ENCODE peak calls at places on chromosomes 5 and 9, in nine cellular contexts. One of them, this sample, is unnamed.

GRCh38 chr5:73031839-73032238 is 76.0 kb downstream of the FCHO2 start:
- DNase-seq in left ventricle myocardium inferior: no peak
- DNase-seq in aorta: no peak
- DNase-seq in H54: no peak
- DNase-seq in nephron progenitor cell: no peak
- DNase-seq in spleen: no peak
- DNase-seq in activated CD4-positive, alpha-beta T cell treated with anti-CD3 and anti-CD28 coated beads for 1 hour: no peak
- DNase-seq in ELF-1: no peak
- DNase-seq in H4: peak
- DNase-seq in this sample: peak

GRCh38 chr9:96381696-96382095 is 1.8 kb downstream of the SLC35D2 start:
- DNase-seq in left ventricle myocardium inferior: no peak
- DNase-seq in aorta: no peak
- DNase-seq in H54: no peak
- DNase-seq in nephron progenitor cell: no peak
- DNase-seq in spleen: no peak
- DNase-seq in activated CD4-positive, alpha-beta T cell treated with anti-CD3 and anti-CD28 coated beads for 1 hour: no peak
- DNase-seq in ELF-1: no peak
- DNase-seq in H4: no peak
- DNase-seq in this sample: no peak

GRCh38 chr5:159166416-159166815 is 42.9 kb downstream of the RNF145 start:
- DNase-seq in left ventricle myocardium inferior: no peak
- DNase-seq in aorta: no peak
- DNase-seq in H54: no peak
- DNase-seq in nephron progenitor cell: no peak
- DNase-seq in spleen: no peak
- DNase-seq in activated CD4-positive, alpha-beta T cell treated with anti-CD3 and anti-CD28 coated beads for 1 hour: no peak
- DNase-seq in ELF-1: no peak
- DNase-seq in H4: no peak
- DNase-seq in this sample: no peak

GRCh38 chr5:29518176-29518575 is 1675.3 kb upstream of the CDH6 start:
- DNase-seq in left ventricle myocardium inferior: no peak
- DNase-seq in aorta: no peak
- DNase-seq in H54: no peak
- DNase-seq in nephron progenitor cell: no peak
- DNase-seq in spleen: no peak
- DNase-seq in activated CD4-positive, alpha-beta T cell treated with anti-CD3 and anti-CD28 coated beads for 1 hour: no peak
- DNase-seq in ELF-1: no peak
- DNase-seq in H4: no peak
- DNase-seq in this sample: no peak

GRCh38 chr5:180329138-180329435 is 24.0 kb downstream of the GFPT2 start:
- DNase-seq in left ventricle myocardium inferior: no peak
- DNase-seq in aorta: no peak
- DNase-seq in H54: no peak
- DNase-seq in nephron progenitor cell: no peak
- DNase-seq in spleen: peak
- DNase-seq in activated CD4-positive, alpha-beta T cell treated with anti-CD3 and anti-CD28 coated beads for 1 hour: no peak
- DNase-seq in ELF-1: no peak
- DNase-seq in H4: no peak
- DNase-seq in this sample: no peak

GRCh38 chr5:150778517-150779396 is at the start of gene SMIM3:
- DNase-seq in left ventricle myocardium inferior: peak
- DNase-seq in aorta: peak
- DNase-seq in H54: peak
- DNase-seq in nephron progenitor cell: peak
- DNase-seq in spleen: peak
- DNase-seq in activated CD4-positive, alpha-beta T cell treated with anti-CD3 and anti-CD28 coated beads for 1 hour: peak
- DNase-seq in ELF-1: peak
- DNase-seq in H4: peak
- DNase-seq in this sample: peak

GRCh38 chr5:6715758-6716633 is 2.8 kb downstream of the TENT4A start:
- DNase-seq in left ventricle myocardium inferior: no peak
- DNase-seq in aorta: no peak
- DNase-seq in H54: no peak
- DNase-seq in nephron progenitor cell: no peak
- DNase-seq in spleen: no peak
- DNase-seq in activated CD4-positive, alpha-beta T cell treated with anti-CD3 and anti-CD28 coated beads for 1 hour: peak
- DNase-seq in ELF-1: no peak
- DNase-seq in H4: no peak
- DNase-seq in this sample: no peak

GRCh38 chr5:138542120-138542955 is 698 bp downstream of the ETF1 start:
- DNase-seq in left ventricle myocardium inferior: no peak
- DNase-seq in aorta: no peak
- DNase-seq in H54: no peak
- DNase-seq in nephron progenitor cell: peak
- DNase-seq in spleen: no peak
- DNase-seq in activated CD4-positive, alpha-beta T cell treated with anti-CD3 and anti-CD28 coated beads for 1 hour: no peak
- DNase-seq in ELF-1: peak
- DNase-seq in H4: no peak
- DNase-seq in this sample: peak

GRCh38 chr5:143431789-143432188 is 28.3 kb upstream of the NR3C1 start:
- DNase-seq in left ventricle myocardium inferior: no peak
- DNase-seq in aorta: no peak
- DNase-seq in H54: no peak
- DNase-seq in nephron progenitor cell: no peak
- DNase-seq in spleen: no peak
- DNase-seq in activated CD4-positive, alpha-beta T cell treated with anti-CD3 and anti-CD28 coated beads for 1 hour: no peak
- DNase-seq in ELF-1: no peak
- DNase-seq in H4: no peak
- DNase-seq in this sample: no peak

GRCh38 chr5:98333921-98334320 is 439.5 kb upstream of the RGMB start:
- DNase-seq in left ventricle myocardium inferior: no peak
- DNase-seq in aorta: no peak
- DNase-seq in H54: no peak
- DNase-seq in nephron progenitor cell: no peak
- DNase-seq in spleen: no peak
- DNase-seq in activated CD4-positive, alpha-beta T cell treated with anti-CD3 and anti-CD28 coated beads for 1 hour: no peak
- DNase-seq in ELF-1: no peak
- DNase-seq in H4: no peak
- DNase-seq in this sample: no peak

GRCh38 chr5:93294996-93295395 is 286.0 kb downstream of the NR2F1-AS1 start:
- DNase-seq in left ventricle myocardium inferior: no peak
- DNase-seq in aorta: no peak
- DNase-seq in H54: no peak
- DNase-seq in nephron progenitor cell: no peak
- DNase-seq in spleen: no peak
- DNase-seq in activated CD4-positive, alpha-beta T cell treated with anti-CD3 and anti-CD28 coated beads for 1 hour: no peak
- DNase-seq in ELF-1: no peak
- DNase-seq in H4: no peak
- DNase-seq in this sample: no peak

GRCh38 chr9:92631452-92632211 is 38.3 kb downstream of the IPPK start:
- DNase-seq in left ventricle myocardium inferior: no peak
- DNase-seq in aorta: no peak
- DNase-seq in H54: no peak
- DNase-seq in nephron progenitor cell: no peak
- DNase-seq in spleen: no peak
- DNase-seq in activated CD4-positive, alpha-beta T cell treated with anti-CD3 and anti-CD28 coated beads for 1 hour: no peak
- DNase-seq in ELF-1: no peak
- DNase-seq in H4: no peak
- DNase-seq in this sample: no peak

GRCh38 chr9:101530076-101530711 is 3.5 kb upstream of the RNF20 start:
- DNase-seq in left ventricle myocardium inferior: peak
- DNase-seq in aorta: peak
- DNase-seq in H54: peak
- DNase-seq in nephron progenitor cell: peak
- DNase-seq in spleen: no peak
- DNase-seq in activated CD4-positive, alpha-beta T cell treated with anti-CD3 and anti-CD28 coated beads for 1 hour: peak
- DNase-seq in ELF-1: peak
- DNase-seq in H4: peak
- DNase-seq in this sample: peak

GRCh38 chr5:93649234-93649900 is 66.3 kb downstream of the NR2F1 start:
- DNase-seq in left ventricle myocardium inferior: no peak
- DNase-seq in aorta: no peak
- DNase-seq in H54: no peak
- DNase-seq in nephron progenitor cell: no peak
- DNase-seq in spleen: no peak
- DNase-seq in activated CD4-positive, alpha-beta T cell treated with anti-CD3 and anti-CD28 coated beads for 1 hour: no peak
- DNase-seq in ELF-1: peak
- DNase-seq in H4: peak
- DNase-seq in this sample: no peak

GRCh38 chr9:88831783-88832407 is 159.4 kb upstream of the S1PR3 start:
- DNase-seq in left ventricle myocardium inferior: no peak
- DNase-seq in aorta: no peak
- DNase-seq in H54: no peak
- DNase-seq in nephron progenitor cell: no peak
- DNase-seq in spleen: no peak
- DNase-seq in activated CD4-positive, alpha-beta T cell treated with anti-CD3 and anti-CD28 coated beads for 1 hour: no peak
- DNase-seq in ELF-1: peak
- DNase-seq in H4: no peak
- DNase-seq in this sample: no peak

GRCh38 chr9:123568691-123569342 is 212.8 kb downstream of the CRB2 start:
- DNase-seq in left ventricle myocardium inferior: peak
- DNase-seq in aorta: no peak
- DNase-seq in H54: no peak
- DNase-seq in nephron progenitor cell: no peak
- DNase-seq in spleen: no peak
- DNase-seq in activated CD4-positive, alpha-beta T cell treated with anti-CD3 and anti-CD28 coated beads for 1 hour: no peak
- DNase-seq in ELF-1: no peak
- DNase-seq in H4: no peak
- DNase-seq in this sample: no peak

GRCh38 chr5:120306331-120306730 is 157.8 kb upstream of the PRR16 start:
- DNase-seq in left ventricle myocardium inferior: no peak
- DNase-seq in aorta: no peak
- DNase-seq in H54: no peak
- DNase-seq in nephron progenitor cell: no peak
- DNase-seq in spleen: no peak
- DNase-seq in activated CD4-positive, alpha-beta T cell treated with anti-CD3 and anti-CD28 coated beads for 1 hour: no peak
- DNase-seq in ELF-1: no peak
- DNase-seq in H4: no peak
- DNase-seq in this sample: no peak

GRCh38 chr9:14511452-14511851 is 181.8 kb downstream of the ZDHHC21 start:
- DNase-seq in left ventricle myocardium inferior: no peak
- DNase-seq in aorta: no peak
- DNase-seq in H54: no peak
- DNase-seq in nephron progenitor cell: no peak
- DNase-seq in spleen: no peak
- DNase-seq in activated CD4-positive, alpha-beta T cell treated with anti-CD3 and anti-CD28 coated beads for 1 hour: no peak
- DNase-seq in ELF-1: no peak
- DNase-seq in H4: no peak
- DNase-seq in this sample: no peak

GRCh38 chr9:80435591-80435990 is 863.8 kb downstream of the TLE4 start:
- DNase-seq in left ventricle myocardium inferior: no peak
- DNase-seq in aorta: no peak
- DNase-seq in H54: no peak
- DNase-seq in nephron progenitor cell: no peak
- DNase-seq in spleen: no peak
- DNase-seq in activated CD4-positive, alpha-beta T cell treated with anti-CD3 and anti-CD28 coated beads for 1 hour: no peak
- DNase-seq in ELF-1: no peak
- DNase-seq in H4: no peak
- DNase-seq in this sample: no peak

GRCh38 chr5:34685485-34686197 is 29.5 kb downstream of the RAI14 start:
- DNase-seq in left ventricle myocardium inferior: no peak
- DNase-seq in aorta: no peak
- DNase-seq in H54: no peak
- DNase-seq in nephron progenitor cell: no peak
- DNase-seq in spleen: no peak
- DNase-seq in activated CD4-positive, alpha-beta T cell treated with anti-CD3 and anti-CD28 coated beads for 1 hour: no peak
- DNase-seq in ELF-1: peak
- DNase-seq in H4: no peak
- DNase-seq in this sample: peak

GRCh38 chr9:136675477-136676296 is 11.6 kb downstream of the AGPAT2 start:
- DNase-seq in left ventricle myocardium inferior: no peak
- DNase-seq in aorta: no peak
- DNase-seq in H54: no peak
- DNase-seq in nephron progenitor cell: no peak
- DNase-seq in spleen: no peak
- DNase-seq in activated CD4-positive, alpha-beta T cell treated with anti-CD3 and anti-CD28 coated beads for 1 hour: no peak
- DNase-seq in ELF-1: no peak
- DNase-seq in H4: no peak
- DNase-seq in this sample: no peak

GRCh38 chr5:175800656-175801081 is 70.7 kb upstream of the CPLX2 start:
- DNase-seq in left ventricle myocardium inferior: no peak
- DNase-seq in aorta: no peak
- DNase-seq in H54: no peak
- DNase-seq in nephron progenitor cell: no peak
- DNase-seq in spleen: no peak
- DNase-seq in activated CD4-positive, alpha-beta T cell treated with anti-CD3 and anti-CD28 coated beads for 1 hour: no peak
- DNase-seq in ELF-1: no peak
- DNase-seq in H4: no peak
- DNase-seq in this sample: peak

GRCh38 chr5:173479711-173480110 is 136.7 kb downstream of the BOD1 start:
- DNase-seq in left ventricle myocardium inferior: no peak
- DNase-seq in aorta: no peak
- DNase-seq in H54: no peak
- DNase-seq in nephron progenitor cell: no peak
- DNase-seq in spleen: no peak
- DNase-seq in activated CD4-positive, alpha-beta T cell treated with anti-CD3 and anti-CD28 coated beads for 1 hour: no peak
- DNase-seq in ELF-1: no peak
- DNase-seq in H4: no peak
- DNase-seq in this sample: no peak

GRCh38 chr9:89808076-89808701 is 203.4 kb downstream of the GADD45G start:
- DNase-seq in left ventricle myocardium inferior: no peak
- DNase-seq in aorta: no peak
- DNase-seq in H54: no peak
- DNase-seq in nephron progenitor cell: peak
- DNase-seq in spleen: no peak
- DNase-seq in activated CD4-positive, alpha-beta T cell treated with anti-CD3 and anti-CD28 coated beads for 1 hour: no peak
- DNase-seq in ELF-1: peak
- DNase-seq in H4: no peak
- DNase-seq in this sample: no peak

GRCh38 chr9:36956908-36957307 is 77.2 kb downstream of the PAX5 start:
- DNase-seq in left ventricle myocardium inferior: no peak
- DNase-seq in aorta: no peak
- DNase-seq in H54: no peak
- DNase-seq in nephron progenitor cell: no peak
- DNase-seq in spleen: no peak
- DNase-seq in activated CD4-positive, alpha-beta T cell treated with anti-CD3 and anti-CD28 coated beads for 1 hour: no peak
- DNase-seq in ELF-1: peak
- DNase-seq in H4: no peak
- DNase-seq in this sample: no peak

GRCh38 chr5:96875805-96876291 is 452 bp upstream of the ERAP2 start:
- DNase-seq in left ventricle myocardium inferior: no peak
- DNase-seq in aorta: no peak
- DNase-seq in H54: no peak
- DNase-seq in nephron progenitor cell: no peak
- DNase-seq in spleen: no peak
- DNase-seq in activated CD4-positive, alpha-beta T cell treated with anti-CD3 and anti-CD28 coated beads for 1 hour: no peak
- DNase-seq in ELF-1: peak
- DNase-seq in H4: no peak
- DNase-seq in this sample: no peak

GRCh38 chr5:52727568-52727967 is 60.1 kb upstream of the ITGA1 start:
- DNase-seq in left ventricle myocardium inferior: peak
- DNase-seq in aorta: peak
- DNase-seq in H54: no peak
- DNase-seq in nephron progenitor cell: no peak
- DNase-seq in spleen: no peak
- DNase-seq in activated CD4-positive, alpha-beta T cell treated with anti-CD3 and anti-CD28 coated beads for 1 hour: no peak
- DNase-seq in ELF-1: peak
- DNase-seq in H4: peak
- DNase-seq in this sample: no peak

GRCh38 chr5:43389679-43390329 is 22.4 kb downstream of the CCL28 start:
- DNase-seq in left ventricle myocardium inferior: peak
- DNase-seq in aorta: peak
- DNase-seq in H54: peak
- DNase-seq in nephron progenitor cell: peak
- DNase-seq in spleen: no peak
- DNase-seq in activated CD4-positive, alpha-beta T cell treated with anti-CD3 and anti-CD28 coated beads for 1 hour: no peak
- DNase-seq in ELF-1: peak
- DNase-seq in H4: peak
- DNase-seq in this sample: peak

GRCh38 chr9:86695904-86696424 is 251.3 kb downstream of the GAS1 start:
- DNase-seq in left ventricle myocardium inferior: no peak
- DNase-seq in aorta: no peak
- DNase-seq in H54: no peak
- DNase-seq in nephron progenitor cell: no peak
- DNase-seq in spleen: no peak
- DNase-seq in activated CD4-positive, alpha-beta T cell treated with anti-CD3 and anti-CD28 coated beads for 1 hour: no peak
- DNase-seq in ELF-1: no peak
- DNase-seq in H4: no peak
- DNase-seq in this sample: no peak

GRCh38 chr5:160970605-160971191 is 118.7 kb upstream of the ATP10B start:
- DNase-seq in left ventricle myocardium inferior: no peak
- DNase-seq in aorta: no peak
- DNase-seq in H54: no peak
- DNase-seq in nephron progenitor cell: no peak
- DNase-seq in spleen: no peak
- DNase-seq in activated CD4-positive, alpha-beta T cell treated with anti-CD3 and anti-CD28 coated beads for 1 hour: no peak
- DNase-seq in ELF-1: no peak
- DNase-seq in H4: no peak
- DNase-seq in this sample: no peak

GRCh38 chr5:2515180-2515809 is 236.2 kb downstream of the IRX2 start:
- DNase-seq in left ventricle myocardium inferior: no peak
- DNase-seq in aorta: no peak
- DNase-seq in H54: no peak
- DNase-seq in nephron progenitor cell: no peak
- DNase-seq in spleen: no peak
- DNase-seq in activated CD4-positive, alpha-beta T cell treated with anti-CD3 and anti-CD28 coated beads for 1 hour: no peak
- DNase-seq in ELF-1: no peak
- DNase-seq in H4: no peak
- DNase-seq in this sample: no peak

This sample was measured in ACHN.